ENCODE peak calls at places on chromosomes 2 and 18, in ten cellular contexts. One of them, this sample, is unnamed.

GRCh38 chr2:96533292-96534073 is 3.1 kb upstream of the ARID5A start:
- DNase-seq in amniotic stem cell: no peak
- DNase-seq in activated T-cell treated with anti-CD3 and anti-CD28 coated beads for 1 hour: no peak
- DNase-seq in amniotic epithelial cell: no peak
- DNase-seq in AG04450: no peak
- DNase-seq in LoVo: no peak
- DNase-seq in nucleus accumbens: no peak
- DNase-seq in CD4-positive, alpha-beta memory T cell: no peak
- DNase-seq in SK-N-MC: no peak
- DNase-seq in T-helper 9 cell: no peak
- DNase-seq in this sample: no peak

GRCh38 chr2:190695739-190696138 is 46.9 kb downstream of the NAB1 start:
- DNase-seq in CD4-positive, alpha-beta memory T cell: no peak
- DNase-seq in AG04450: no peak
- DNase-seq in amniotic epithelial cell: no peak
- DNase-seq in SK-N-MC: no peak
- DNase-seq in LoVo: no peak
- DNase-seq in nucleus accumbens: no peak
- DNase-seq in activated T-cell treated with anti-CD3 and anti-CD28 coated beads for 1 hour: no peak
- DNase-seq in amniotic stem cell: no peak
- DNase-seq in T-helper 9 cell: no peak
- DNase-seq in this sample: no peak

GRCh38 chr2:171416009-171416926 is 17.5 kb downstream of the METTL8 start:
- DNase-seq in activated T-cell treated with anti-CD3 and anti-CD28 coated beads for 1 hour: peak; percentile 63
- DNase-seq in amniotic epithelial cell: peak; percentile 98
- DNase-seq in CD4-positive, alpha-beta memory T cell: peak; percentile 83
- DNase-seq in nucleus accumbens: peak; percentile 80
- DNase-seq in LoVo: peak; percentile 85
- DNase-seq in AG04450: peak; percentile 93
- DNase-seq in amniotic stem cell: peak; percentile 92
- DNase-seq in SK-N-MC: peak; percentile 40
- DNase-seq in T-helper 9 cell: peak; percentile 62
- DNase-seq in this sample: peak; percentile 81

GRCh38 chr18:56389190-56389589 is 249.2 kb downstream of the TXNL1 start:
- DNase-seq in T-helper 9 cell: no peak
- DNase-seq in amniotic stem cell: no peak
- DNase-seq in AG04450: no peak
- DNase-seq in CD4-positive, alpha-beta memory T cell: no peak
- DNase-seq in LoVo: no peak
- DNase-seq in activated T-cell treated with anti-CD3 and anti-CD28 coated beads for 1 hour: no peak
- DNase-seq in SK-N-MC: no peak
- DNase-seq in nucleus accumbens: peak; percentile 5
- DNase-seq in amniotic epithelial cell: no peak
- DNase-seq in this sample: no peak

GRCh38 chr2:86037795-86038192 is 67.9 kb downstream of the POLR1A start:
- DNase-seq in amniotic epithelial cell: no peak
- DNase-seq in AG04450: no peak
- DNase-seq in CD4-positive, alpha-beta memory T cell: no peak
- DNase-seq in activated T-cell treated with anti-CD3 and anti-CD28 coated beads for 1 hour: no peak
- DNase-seq in SK-N-MC: no peak
- DNase-seq in T-helper 9 cell: peak; percentile 21
- DNase-seq in amniotic stem cell: no peak
- DNase-seq in nucleus accumbens: no peak
- DNase-seq in LoVo: no peak
- DNase-seq in this sample: no peak

GRCh38 chr18:13159579-13159978 is 59.0 kb upstream of the LDLRAD4 start:
- DNase-seq in amniotic epithelial cell: peak; percentile 60
- DNase-seq in amniotic stem cell: peak; percentile 30
- DNase-seq in SK-N-MC: peak; percentile 39
- DNase-seq in nucleus accumbens: peak; percentile 8
- DNase-seq in AG04450: peak; percentile 41
- DNase-seq in CD4-positive, alpha-beta memory T cell: peak; percentile 57
- DNase-seq in LoVo: peak; percentile 66
- DNase-seq in T-helper 9 cell: no peak
- DNase-seq in activated T-cell treated with anti-CD3 and anti-CD28 coated beads for 1 hour: no peak
- DNase-seq in this sample: peak; percentile 40

GRCh38 chr18:25279133-25279532 is 72.8 kb downstream of the ZNF521 start:
- DNase-seq in LoVo: no peak
- DNase-seq in activated T-cell treated with anti-CD3 and anti-CD28 coated beads for 1 hour: no peak
- DNase-seq in amniotic stem cell: peak; percentile 8
- DNase-seq in AG04450: peak; percentile 55
- DNase-seq in T-helper 9 cell: no peak
- DNase-seq in SK-N-MC: no peak
- DNase-seq in nucleus accumbens: no peak
- DNase-seq in CD4-positive, alpha-beta memory T cell: no peak
- DNase-seq in amniotic epithelial cell: no peak
- DNase-seq in this sample: no peak

GRCh38 chr2:147366281-147366680 is 478.5 kb upstream of the ACVR2A start:
- DNase-seq in AG04450: no peak
- DNase-seq in LoVo: no peak
- DNase-seq in amniotic stem cell: no peak
- DNase-seq in T-helper 9 cell: no peak
- DNase-seq in amniotic epithelial cell: no peak
- DNase-seq in SK-N-MC: no peak
- DNase-seq in CD4-positive, alpha-beta memory T cell: no peak
- DNase-seq in activated T-cell treated with anti-CD3 and anti-CD28 coated beads for 1 hour: no peak
- DNase-seq in nucleus accumbens: no peak
- DNase-seq in this sample: no peak

GRCh38 chr2:162113771-162114168 is 38.3 kb downstream of the GCG start:
- DNase-seq in CD4-positive, alpha-beta memory T cell: no peak
- DNase-seq in AG04450: no peak
- DNase-seq in activated T-cell treated with anti-CD3 and anti-CD28 coated beads for 1 hour: no peak
- DNase-seq in SK-N-MC: peak; percentile 45
- DNase-seq in amniotic epithelial cell: peak; percentile 93
- DNase-seq in LoVo: no peak
- DNase-seq in amniotic stem cell: no peak
- DNase-seq in T-helper 9 cell: no peak
- DNase-seq in nucleus accumbens: no peak
- DNase-seq in this sample: no peak

GRCh38 chr18:79353238-79353637 is 42.5 kb upstream of the NFATC1 start:
- DNase-seq in amniotic epithelial cell: no peak
- DNase-seq in amniotic stem cell: no peak
- DNase-seq in LoVo: no peak
- DNase-seq in AG04450: no peak
- DNase-seq in SK-N-MC: no peak
- DNase-seq in T-helper 9 cell: no peak
- DNase-seq in activated T-cell treated with anti-CD3 and anti-CD28 coated beads for 1 hour: no peak
- DNase-seq in nucleus accumbens: peak; percentile 38
- DNase-seq in CD4-positive, alpha-beta memory T cell: no peak
- DNase-seq in this sample: no peak

GRCh38 chr18:75156139-75156750 is 52.7 kb downstream of the PTGR3 start:
- DNase-seq in LoVo: no peak
- DNase-seq in nucleus accumbens: no peak
- DNase-seq in SK-N-MC: no peak
- DNase-seq in AG04450: no peak
- DNase-seq in amniotic epithelial cell: no peak
- DNase-seq in activated T-cell treated with anti-CD3 and anti-CD28 coated beads for 1 hour: no peak
- DNase-seq in amniotic stem cell: no peak
- DNase-seq in CD4-positive, alpha-beta memory T cell: no peak
- DNase-seq in T-helper 9 cell: no peak
- DNase-seq in this sample: no peak

GRCh38 chr2:219902870-219903269 is 275.4 kb downstream of the SLC4A3 start:
- DNase-seq in amniotic epithelial cell: no peak
- DNase-seq in SK-N-MC: no peak
- DNase-seq in AG04450: no peak
- DNase-seq in CD4-positive, alpha-beta memory T cell: no peak
- DNase-seq in amniotic stem cell: no peak
- DNase-seq in nucleus accumbens: no peak
- DNase-seq in LoVo: no peak
- DNase-seq in T-helper 9 cell: no peak
- DNase-seq in activated T-cell treated with anti-CD3 and anti-CD28 coated beads for 1 hour: no peak
- DNase-seq in this sample: no peak

GRCh38 chr18:42183746-42184145 is 228.7 kb downstream of the PIK3C3 start:
- DNase-seq in CD4-positive, alpha-beta memory T cell: no peak
- DNase-seq in LoVo: peak; percentile 47
- DNase-seq in T-helper 9 cell: no peak
- DNase-seq in AG04450: peak; percentile 16
- DNase-seq in SK-N-MC: no peak
- DNase-seq in nucleus accumbens: no peak
- DNase-seq in amniotic epithelial cell: peak; percentile 79
- DNase-seq in amniotic stem cell: peak; percentile 40
- DNase-seq in activated T-cell treated with anti-CD3 and anti-CD28 coated beads for 1 hour: no peak
- DNase-seq in this sample: peak; percentile 11

GRCh38 chr2:198957183-198957582 is 500.6 kb downstream of the SATB2 start:
- DNase-seq in nucleus accumbens: no peak
- DNase-seq in activated T-cell treated with anti-CD3 and anti-CD28 coated beads for 1 hour: no peak
- DNase-seq in AG04450: no peak
- DNase-seq in amniotic stem cell: no peak
- DNase-seq in LoVo: no peak
- DNase-seq in CD4-positive, alpha-beta memory T cell: no peak
- DNase-seq in T-helper 9 cell: no peak
- DNase-seq in SK-N-MC: no peak
- DNase-seq in amniotic epithelial cell: no peak
- DNase-seq in this sample: no peak

GRCh38 chr2:1136071-1136470 is 185.4 kb downstream of the SNTG2 start:
- DNase-seq in T-helper 9 cell: no peak
- DNase-seq in nucleus accumbens: no peak
- DNase-seq in CD4-positive, alpha-beta memory T cell: no peak
- DNase-seq in SK-N-MC: no peak
- DNase-seq in LoVo: no peak
- DNase-seq in AG04450: no peak
- DNase-seq in amniotic epithelial cell: no peak
- DNase-seq in activated T-cell treated with anti-CD3 and anti-CD28 coated beads for 1 hour: no peak
- DNase-seq in amniotic stem cell: no peak
- DNase-seq in this sample: no peak